ENCODE peak calls at places on chromosomes 2 and 18, in eight cellular contexts. K, Y, N, S, Z, M, B and X are unnamed samples.

GRCh38 chr2:72993147-72993546 is 75.8 kb downstream of the EMX1 start:
- DNase-seq in S (peak), B (peak), N (peak), Y (no peak), Z (no peak), M (no peak), K (peak), X (peak)

GRCh38 chr18:22432672-22433137 is 15.0 kb upstream of the CTAGE1 start:
- DNase-seq in K (no peak), Y (peak), S (no peak), B (peak), M (no peak), N (no peak), Z (peak), X (no peak)

GRCh38 chr2:207200136-207200535 is 34.4 kb upstream of the KLF7 start:
- DNase-seq in Z (no peak), M (no peak), N (no peak), B (no peak), Y (no peak), K (no peak), S (no peak), X (no peak)

GRCh38 chr18:13726972-13727331 is 479 bp downstream of the RNMT start:
- DNase-seq in K (no peak), S (peak), B (no peak), Z (no peak), Y (no peak), M (peak), N (no peak), X (no peak)

GRCh38 chr2:179855673-179856072 is 5.7 kb downstream of the ZNF385B start:
- DNase-seq in K (no peak), B (no peak), Z (no peak), S (no peak), Y (no peak), M (no peak), N (no peak), X (no peak)

GRCh38 chr2:110848519-110848918 is 116.1 kb downstream of the ACOXL start:
- DNase-seq in N (no peak), B (no peak), Y (no peak), S (no peak), M (no peak), Z (no peak), K (no peak), X (no peak)

GRCh38 chr2:97988722-97989121 is 7.0 kb downstream of the TMEM131 start:
- DNase-seq in N (no peak), K (no peak), B (no peak), S (no peak), M (no peak), Z (no peak), Y (no peak), X (no peak)

GRCh38 chr2:239791727-239792648 is 233.2 kb downstream of the NDUFA10 start:
- DNase-seq in S (no peak), K (no peak), N (no peak), Z (no peak), Y (no peak), M (no peak), B (peak), X (no peak)

GRCh38 chr2:20596193-20596972 is 54.5 kb downstream of the HS1BP3 start:
- DNase-seq in B (no peak), S (no peak), Z (no peak), M (no peak), N (no peak), Y (no peak), K (no peak), X (no peak)

GRCh38 chr2:231017250-231017636 is 20.1 kb upstream of the C2orf72 start:
- DNase-seq in B (peak), Y (no peak), K (peak), N (peak), S (no peak), M (no peak), Z (no peak), X (no peak)

GRCh38 chr2:156003780-156004179 is 328.7 kb downstream of the NR4A2 start:
- DNase-seq in B (no peak), N (no peak), Y (no peak), K (no peak), M (no peak), Z (no peak), S (no peak), X (no peak)

GRCh38 chr2:23904692-23905091 is 22.2 kb downstream of the ATAD2B start:
- DNase-seq in S (no peak), Y (no peak), N (no peak), K (no peak), M (no peak), B (no peak), Z (no peak), X (no peak)

GRCh38 chr2:131009713-131010475 is 83.4 kb downstream of the FAM168B start:
- DNase-seq in M (no peak), Y (no peak), Z (no peak), B (no peak), S (no peak), K (no peak), N (no peak), X (no peak)

GRCh38 chr2:27039426-27039825 is 6.7 kb downstream of the TMEM214 start:
- DNase-seq in B (no peak), Y (no peak), N (no peak), M (no peak), K (no peak), S (no peak), Z (no peak), X (no peak)

GRCh38 chr2:158403237-158403636 is 53.3 kb downstream of the CCDC148 start:
- DNase-seq in N (no peak), Z (no peak), M (no peak), K (no peak), B (no peak), S (no peak), Y (no peak), X (no peak)

GRCh38 chr18:6561029-6561861 is 146.5 kb upstream of the L3MBTL4 start:
- DNase-seq in B (no peak), Z (peak), M (no peak), S (no peak), K (peak), Y (no peak), N (no peak), X (no peak)

GRCh38 chr2:95359501-95359930 is 43.0 kb upstream of the FAHD2A start:
- DNase-seq in M (no peak), K (no peak), B (no peak), Y (no peak), N (no peak), Z (no peak), S (no peak), X (peak)

GRCh38 chr2:25312958-25313710 is 28.6 kb downstream of the DNMT3A start:
- DNase-seq in B (no peak), Y (no peak), S (no peak), Z (no peak), N (no peak), K (no peak), M (no peak), X (no peak)

GRCh38 chr2:238595750-238596570 is 169.2 kb downstream of the ASB1 start:
- DNase-seq in B (no peak), S (no peak), Z (peak), K (no peak), M (no peak), Y (no peak), N (no peak), X (no peak)

GRCh38 chr2:161992526-161992925 is 81.5 kb downstream of the DPP4 start:
- DNase-seq in Y (no peak), K (peak), N (no peak), B (no peak), S (no peak), Z (no peak), M (no peak), X (peak)

GRCh38 chr2:42345986-42346385 is 15.0 kb downstream of the COX7A2L start:
- DNase-seq in Z (no peak), S (no peak), K (no peak), N (no peak), B (no peak), M (no peak), Y (no peak), X (no peak)

GRCh38 chr2:106107509-106108131 is 86.5 kb downstream of the UXS1 start:
- DNase-seq in N (no peak), S (no peak), K (no peak), Y (no peak), B (no peak), Z (no peak), M (no peak), X (no peak)